ENCODE peak calls at places on chromosome 13, in six cellular contexts. One of them, this sample, is unnamed.

GRCh38 chr13:41622545-41623429 is 165.4 kb downstream of the RGCC start:
- DNase-seq in body of pancreas: no peak
- DNase-seq in testis: no peak
- DNase-seq in ovary: no peak
- DNase-seq in esophagus muscularis mucosa: no peak
- DNase-seq in IMR-90: peak
- DNase-seq in this sample: no peak

GRCh38 chr13:43232866-43233265 is 209.5 kb downstream of the DNAJC15 start:
- DNase-seq in ovary: no peak
- DNase-seq in testis: no peak
- DNase-seq in IMR-90: peak
- DNase-seq in body of pancreas: no peak
- DNase-seq in esophagus muscularis mucosa: peak
- DNase-seq in this sample: no peak

GRCh38 chr13:28819046-28819747 is 942 bp upstream of the MTUS2 start:
- DNase-seq in ovary: no peak
- DNase-seq in esophagus muscularis mucosa: peak
- DNase-seq in IMR-90: peak
- DNase-seq in body of pancreas: peak
- DNase-seq in testis: no peak
- DNase-seq in this sample: no peak

GRCh38 chr13:45433381-45433790 is 15.2 kb upstream of the SLC25A30 start:
- DNase-seq in testis: no peak
- DNase-seq in esophagus muscularis mucosa: no peak
- DNase-seq in ovary: no peak
- DNase-seq in body of pancreas: no peak
- DNase-seq in IMR-90: no peak
- DNase-seq in this sample: no peak

GRCh38 chr13:99869830-99870229 is 101.7 kb downstream of the ZIC5 start:
- DNase-seq in IMR-90: no peak
- DNase-seq in ovary: no peak
- DNase-seq in testis: no peak
- DNase-seq in body of pancreas: no peak
- DNase-seq in esophagus muscularis mucosa: no peak
- DNase-seq in this sample: no peak

GRCh38 chr13:97296740-97297139 is 74.6 kb downstream of the MBNL2 start:
- DNase-seq in IMR-90: no peak
- DNase-seq in body of pancreas: no peak
- DNase-seq in ovary: no peak
- DNase-seq in esophagus muscularis mucosa: no peak
- DNase-seq in testis: no peak
- DNase-seq in this sample: no peak

GRCh38 chr13:112625698-112626097 is 37.7 kb upstream of the TUBGCP3 start:
- DNase-seq in body of pancreas: no peak
- DNase-seq in IMR-90: no peak
- DNase-seq in esophagus muscularis mucosa: no peak
- DNase-seq in ovary: no peak
- DNase-seq in testis: no peak
- DNase-seq in this sample: peak

GRCh38 chr13:109271061-109271460 is 515.3 kb downstream of the IRS2 start:
- DNase-seq in body of pancreas: no peak
- DNase-seq in testis: no peak
- DNase-seq in IMR-90: no peak
- DNase-seq in ovary: no peak
- DNase-seq in esophagus muscularis mucosa: no peak
- DNase-seq in this sample: no peak

GRCh38 chr13:113976711-113977684 is 3.1 kb upstream of the C13orf46 start:
- DNase-seq in ovary: no peak
- DNase-seq in esophagus muscularis mucosa: no peak
- DNase-seq in IMR-90: peak
- DNase-seq in testis: no peak
- DNase-seq in body of pancreas: no peak
- DNase-seq in this sample: peak

GRCh38 chr13:95164830-95165229 is 136.4 kb downstream of the ABCC4 start:
- DNase-seq in ovary: no peak
- DNase-seq in testis: no peak
- DNase-seq in body of pancreas: no peak
- DNase-seq in esophagus muscularis mucosa: no peak
- DNase-seq in IMR-90: no peak
- DNase-seq in this sample: no peak

GRCh38 chr13:52809310-52809769 is 39.1 kb downstream of the PCDH8 start:
- DNase-seq in ovary: no peak
- DNase-seq in IMR-90: peak
- DNase-seq in body of pancreas: peak
- DNase-seq in esophagus muscularis mucosa: no peak
- DNase-seq in testis: peak
- DNase-seq in this sample: no peak

GRCh38 chr13:46595136-46595917 is 42.4 kb downstream of the LRCH1 start:
- DNase-seq in body of pancreas: no peak
- DNase-seq in ovary: no peak
- DNase-seq in IMR-90: peak
- DNase-seq in testis: no peak
- DNase-seq in esophagus muscularis mucosa: no peak
- DNase-seq in this sample: no peak

GRCh38 chr13:110499621-110500281 is 61.8 kb downstream of the RAB20 start:
- DNase-seq in ovary: no peak
- DNase-seq in testis: no peak
- DNase-seq in esophagus muscularis mucosa: no peak
- DNase-seq in body of pancreas: no peak
- DNase-seq in IMR-90: peak
- DNase-seq in this sample: no peak

GRCh38 chr13:42305503-42305902 is 33.6 kb downstream of the AKAP11 start:
- DNase-seq in ovary: no peak
- DNase-seq in body of pancreas: no peak
- DNase-seq in IMR-90: peak
- DNase-seq in esophagus muscularis mucosa: no peak
- DNase-seq in testis: no peak
- DNase-seq in this sample: no peak

GRCh38 chr13:45367358-45367757 is 26.4 kb upstream of the TPT1 start:
- DNase-seq in body of pancreas: peak
- DNase-seq in testis: no peak
- DNase-seq in IMR-90: peak
- DNase-seq in esophagus muscularis mucosa: no peak
- DNase-seq in ovary: no peak
- DNase-seq in this sample: peak

GRCh38 chr13:32001392-32001768 is 30.2 kb upstream of the FRY start:
- DNase-seq in testis: no peak
- DNase-seq in esophagus muscularis mucosa: no peak
- DNase-seq in body of pancreas: peak
- DNase-seq in IMR-90: peak
- DNase-seq in ovary: no peak
- DNase-seq in this sample: no peak

GRCh38 chr13:99614465-99614885 is 113.2 kb downstream of the TM9SF2 start:
- DNase-seq in esophagus muscularis mucosa: no peak
- DNase-seq in ovary: no peak
- DNase-seq in testis: peak
- DNase-seq in IMR-90: no peak
- DNase-seq in body of pancreas: peak
- DNase-seq in this sample: no peak

GRCh38 chr13:51832471-51833152 is 12.4 kb downstream of the TMEM272 start:
- DNase-seq in esophagus muscularis mucosa: no peak
- DNase-seq in testis: no peak
- DNase-seq in ovary: no peak
- DNase-seq in IMR-90: peak
- DNase-seq in body of pancreas: peak
- DNase-seq in this sample: no peak

GRCh38 chr13:52127783-52128702 is 830 bp downstream of the NEK5 start:
- DNase-seq in esophagus muscularis mucosa: no peak
- DNase-seq in ovary: peak
- DNase-seq in testis: peak
- DNase-seq in IMR-90: peak
- DNase-seq in body of pancreas: peak
- DNase-seq in this sample: no peak

GRCh38 chr13:38697628-38698333 is 10.9 kb downstream of the FREM2 start:
- DNase-seq in IMR-90: no peak
- DNase-seq in testis: no peak
- DNase-seq in esophagus muscularis mucosa: no peak
- DNase-seq in ovary: no peak
- DNase-seq in body of pancreas: no peak
- DNase-seq in this sample: no peak

GRCh38 chr13:73958657-73959397 is 175.4 kb downstream of the KLF12 start:
- DNase-seq in IMR-90: no peak
- DNase-seq in esophagus muscularis mucosa: no peak
- DNase-seq in body of pancreas: no peak
- DNase-seq in testis: no peak
- DNase-seq in ovary: no peak
- DNase-seq in this sample: no peak

GRCh38 chr13:110626510-110626909 is 11.2 kb downstream of the NAXD start:
- DNase-seq in esophagus muscularis mucosa: no peak
- DNase-seq in body of pancreas: no peak
- DNase-seq in ovary: no peak
- DNase-seq in IMR-90: no peak
- DNase-seq in testis: no peak
- DNase-seq in this sample: no peak

GRCh38 chr13:62360609-62361008 is 945.0 kb upstream of the PCDH20 start:
- DNase-seq in IMR-90: no peak
- DNase-seq in esophagus muscularis mucosa: no peak
- DNase-seq in testis: no peak
- DNase-seq in ovary: no peak
- DNase-seq in body of pancreas: no peak
- DNase-seq in this sample: no peak

GRCh38 chr13:48985751-48986150 is 10.0 kb downstream of the FNDC3A start:
- DNase-seq in testis: no peak
- DNase-seq in body of pancreas: no peak
- DNase-seq in ovary: no peak
- DNase-seq in IMR-90: no peak
- DNase-seq in esophagus muscularis mucosa: no peak
- DNase-seq in this sample: no peak

GRCh38 chr13:24208314-24208713 is 47.8 kb downstream of the SPATA13 start:
- DNase-seq in testis: no peak
- DNase-seq in IMR-90: peak
- DNase-seq in ovary: no peak
- DNase-seq in body of pancreas: no peak
- DNase-seq in esophagus muscularis mucosa: no peak
- DNase-seq in this sample: no peak

GRCh38 chr13:79485451-79485850 is 4.5 kb downstream of the NDFIP2 start:
- DNase-seq in esophagus muscularis mucosa: no peak
- DNase-seq in ovary: no peak
- DNase-seq in body of pancreas: no peak
- DNase-seq in testis: no peak
- DNase-seq in IMR-90: no peak
- DNase-seq in this sample: no peak

GRCh38 chr13:79482271-79482970 is 1.5 kb downstream of the NDFIP2 start:
- DNase-seq in ovary: no peak
- DNase-seq in body of pancreas: no peak
- DNase-seq in esophagus muscularis mucosa: no peak
- DNase-seq in IMR-90: peak
- DNase-seq in testis: no peak
- DNase-seq in this sample: no peak

GRCh38 chr13:79486433-79487188 is 5.7 kb downstream of the NDFIP2 start:
- DNase-seq in ovary: no peak
- DNase-seq in testis: no peak
- DNase-seq in IMR-90: no peak
- DNase-seq in esophagus muscularis mucosa: no peak
- DNase-seq in body of pancreas: no peak
- DNase-seq in this sample: no peak

GRCh38 chr13:79483302-79483701 is 2.3 kb downstream of the NDFIP2 start:
- DNase-seq in body of pancreas: no peak
- DNase-seq in IMR-90: peak
- DNase-seq in ovary: no peak
- DNase-seq in esophagus muscularis mucosa: no peak
- DNase-seq in testis: no peak
- DNase-seq in this sample: no peak

DNA sequence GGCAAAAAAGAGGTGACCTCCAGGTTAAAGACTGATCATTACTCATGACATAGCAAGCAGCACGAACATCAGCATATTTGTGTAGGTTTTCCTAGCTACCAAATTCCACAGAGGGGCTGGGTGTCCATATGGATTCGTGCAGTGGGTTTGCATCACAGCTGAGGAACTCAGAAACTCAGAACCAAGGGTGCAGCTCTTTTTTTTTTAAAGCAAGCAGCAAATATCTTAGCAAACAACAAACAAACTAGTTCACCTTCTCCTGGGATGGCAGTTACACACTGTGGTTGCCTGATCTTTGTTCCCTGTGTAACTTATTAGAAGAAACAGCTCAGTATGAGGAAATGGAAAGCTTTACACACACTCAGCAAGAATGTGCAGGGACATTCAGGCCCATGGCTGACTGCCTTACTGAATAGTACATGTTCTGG is 4.1 kb downstream of the NDFIP2 start:
- DNase-seq in IMR-90: peak
- DNase-seq in body of pancreas: peak
- DNase-seq in testis: no peak
- DNase-seq in esophagus muscularis mucosa: no peak
- DNase-seq in ovary: no peak
- DNase-seq in this sample: no peak
- TF ChIP-seq POLR2A in IMR-90: no peak
- TF ChIP-seq POLR2A in body of pancreas: peak
- TF ChIP-seq POLR2A in testis: no peak
- TF ChIP-seq POLR2A in esophagus muscularis mucosa: no peak
- TF ChIP-seq POLR2A in ovary: no peak
- TF ChIP-seq POLR2A in this sample: no peak

DNA sequence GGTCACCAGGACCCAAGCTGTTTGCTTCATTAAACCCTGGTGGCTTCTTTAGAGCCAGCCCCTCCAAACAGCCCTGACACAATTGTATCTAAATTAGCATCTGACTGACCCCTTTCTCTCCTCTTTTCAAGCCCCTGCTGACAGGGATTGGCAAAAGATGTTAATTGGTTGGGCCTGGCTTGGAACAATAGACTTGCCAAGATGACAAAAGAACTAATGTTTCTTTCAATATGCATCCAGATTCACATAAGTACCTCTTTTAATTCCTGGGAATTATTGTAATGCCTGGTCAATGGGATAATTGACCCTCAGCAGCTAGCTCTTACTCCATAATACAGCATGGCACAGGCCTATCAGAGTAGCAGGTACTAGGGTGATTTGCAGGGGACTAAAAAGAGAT is 140.8 kb downstream of the SHISA2 start:
- DNase-seq in IMR-90: no peak
- DNase-seq in esophagus muscularis mucosa: no peak
- DNase-seq in ovary: no peak
- DNase-seq in body of pancreas: no peak
- DNase-seq in testis: no peak
- DNase-seq in this sample: no peak
- H3K27ac ChIP-seq in IMR-90: no peak
- H3K27ac ChIP-seq in esophagus muscularis mucosa: no peak
- H3K27ac ChIP-seq in ovary: no peak
- H3K27ac ChIP-seq in body of pancreas: no peak
- H3K27ac ChIP-seq in testis: no peak
- H3K27ac ChIP-seq in this sample: no peak

GRCh38 chr13:106241974-106242373 is 293.5 kb downstream of the EFNB2 start:
- DNase-seq in body of pancreas: no peak
- DNase-seq in testis: no peak
- DNase-seq in ovary: no peak
- DNase-seq in esophagus muscularis mucosa: no peak
- DNase-seq in IMR-90: peak
- DNase-seq in this sample: no peak
- TF ChIP-seq POLR2A in body of pancreas: no peak
- TF ChIP-seq POLR2A in testis: no peak
- TF ChIP-seq POLR2A in ovary: no peak
- TF ChIP-seq POLR2A in esophagus muscularis mucosa: no peak
- TF ChIP-seq POLR2A in IMR-90: no peak
- TF ChIP-seq POLR2A in this sample: no peak

DNA sequence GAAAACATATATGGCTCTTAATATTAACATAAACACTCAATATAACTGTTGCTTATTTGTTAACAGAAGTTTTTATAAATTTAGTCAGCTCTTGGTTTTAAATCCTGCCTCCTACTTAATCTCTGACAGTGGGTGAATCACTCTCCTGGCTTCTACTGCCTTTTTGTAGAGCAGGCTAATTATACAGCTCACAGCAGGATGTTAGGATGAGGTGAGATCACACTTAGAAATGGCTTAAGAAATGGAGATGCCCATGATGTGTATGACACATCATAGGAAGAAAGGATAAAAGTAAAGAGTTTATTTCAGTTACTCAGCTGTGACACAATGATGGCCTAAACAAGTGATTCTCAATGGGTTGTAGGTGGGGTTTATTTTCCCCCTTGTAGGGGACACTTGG is 345.6 kb downstream of the SPRY2 start:
- DNase-seq in testis: no peak
- DNase-seq in ovary: no peak
- DNase-seq in body of pancreas: no peak
- DNase-seq in IMR-90: peak
- DNase-seq in esophagus muscularis mucosa: no peak
- DNase-seq in this sample: no peak
- H3K27ac ChIP-seq in testis: no peak
- H3K27ac ChIP-seq in ovary: no peak
- H3K27ac ChIP-seq in body of pancreas: no peak
- H3K27ac ChIP-seq in IMR-90: no peak
- H3K27ac ChIP-seq in esophagus muscularis mucosa: no peak
- H3K27ac ChIP-seq in this sample: no peak

This sample was measured in spleen.